ENCODE peak calls at places on chromosome 20, in seven cellular contexts. R is GM12878, H is GM12865, U is heart right ventricle, K is PC-9, Z is lower lobe of right lung, O is upper lobe of left lung. J is an unnamed sample.

GRCh38 chr20:57806975-57807374 is 97.2 kb upstream of the PMEPA1 start:
- DNase-seq in R (no peak), H (no peak), U (no peak), K (no peak), Z (no peak), O (no peak), J (no peak)

GRCh38 chr20:62980970-62981369 is 25.8 kb downstream of the BHLHE23 start:
- DNase-seq in R (no peak), H (peak), U (no peak), K (no peak), Z (no peak), O (no peak), J (no peak)

GRCh38 chr20:20085812-20086211 is 33.5 kb downstream of the CFAP61 start:
- DNase-seq in R (no peak), H (no peak), U (no peak), K (no peak), Z (no peak), O (no peak), J (no peak)

GRCh38 chr20:62063601-62063980 is 2.1 kb downstream of the TAF4 start:
- DNase-seq in R (no peak), H (no peak), U (no peak), K (no peak), Z (no peak), O (peak), J (no peak)

GRCh38 chr20:4027590-4028265 is 12.4 kb upstream of the RNF24 start:
- DNase-seq in R (no peak), H (no peak), U (no peak), K (no peak), Z (no peak), O (no peak), J (no peak)

GRCh38 chr20:36573798-36574277 is 441 bp downstream of the TGIF2 start:
- DNase-seq in R (no peak), H (peak), U (peak), K (no peak), Z (peak), O (peak), J (peak)

GRCh38 chr20:40286991-40287531 is 402.0 kb downstream of the MAFB start:
- DNase-seq in R (no peak), H (no peak), U (peak), K (peak), Z (peak), O (peak), J (no peak)

GRCh38 chr20:46709459-46710148 is at the start of gene SLC2A10:
- DNase-seq in R (no peak), H (no peak), U (peak), K (peak), Z (peak), O (peak), J (no peak)

GRCh38 chr20:61041481-61041880 is 210.6 kb upstream of the CDH4 start:
- DNase-seq in R (no peak), H (no peak), U (no peak), K (no peak), Z (no peak), O (peak), J (no peak)

GRCh38 chr20:1861347-1861987 is 33.7 kb upstream of the SIRPA start:
- DNase-seq in R (no peak), H (no peak), U (no peak), K (no peak), Z (no peak), O (no peak), J (no peak)

GRCh38 chr20:48246391-48246790 is 461.1 kb upstream of the SULF2 start:
- DNase-seq in R (no peak), H (no peak), U (no peak), K (no peak), Z (no peak), O (no peak), J (no peak)

GRCh38 chr20:53002786-53003185 is 30.6 kb downstream of the TSHZ2 start:
- DNase-seq in R (no peak), H (no peak), U (no peak), K (no peak), Z (no peak), O (no peak), J (no peak)

GRCh38 chr20:35436175-35436568 is 1.9 kb downstream of the GDF5 start:
- DNase-seq in R (no peak), H (no peak), U (no peak), K (no peak), Z (no peak), O (no peak), J (no peak)

GRCh38 chr20:24950128-24950835 is 1.2 kb downstream of the CST7 start:
- DNase-seq in R (no peak), H (no peak), U (no peak), K (no peak), Z (no peak), O (peak), J (no peak)

GRCh38 chr20:61299088-61299487 is 47.0 kb downstream of the CDH4 start:
- DNase-seq in R (no peak), H (no peak), U (no peak), K (no peak), Z (no peak), O (no peak), J (no peak)

GRCh38 chr20:38093641-38094077 is 60.1 kb downstream of the RPRD1B start:
- DNase-seq in R (no peak), H (no peak), U (no peak), K (no peak), Z (no peak), O (no peak), J (no peak)

GRCh38 chr20:62678553-62678952 is 30.1 kb upstream of the NTSR1 start:
- DNase-seq in R (no peak), H (no peak), U (no peak), K (no peak), Z (no peak), O (no peak), J (no peak)

GRCh38 chr20:40958598-40958997 is 70.0 kb upstream of the TOP1 start:
- DNase-seq in R (no peak), H (no peak), U (no peak), K (no peak), Z (no peak), O (no peak), J (no peak)

GRCh38 chr20:35283441-35284266 is 918 bp downstream of the EIF6 start:
- DNase-seq in R (no peak), H (no peak), U (no peak), K (peak), Z (no peak), O (no peak), J (no peak)

GRCh38 chr20:59560588-59561227 is 43.6 kb upstream of the PHACTR3 start:
- DNase-seq in R (no peak), H (peak), U (no peak), K (no peak), Z (no peak), O (no peak), J (no peak)

GRCh38 chr20:56373942-56374341 is 15.2 kb downstream of the FAM210B start:
- DNase-seq in R (no peak), H (peak), U (no peak), K (peak), Z (no peak), O (no peak), J (peak)

GRCh38 chr20:62066339-62066982 is 780 bp upstream of the TAF4 start:
- DNase-seq in R (no peak), H (peak), U (peak), K (peak), Z (peak), O (no peak), J (no peak)

GRCh38 chr20:12047838-12048432 is 130.2 kb downstream of the BTBD3 start:
- DNase-seq in R (no peak), H (no peak), U (no peak), K (no peak), Z (no peak), O (no peak), J (no peak)

GRCh38 chr20:36305602-36306556 is at the start of gene DLGAP4:
- DNase-seq in R (no peak), H (no peak), U (no peak), K (no peak), Z (no peak), O (peak), J (no peak)

GRCh38 chr20:13221313-13221672 is 219 bp downstream of the ISM1 start:
- DNase-seq in R (no peak), H (no peak), U (no peak), K (no peak), Z (no peak), O (no peak), J (no peak)

GRCh38 chr20:13220194-13220856 is 749 bp upstream of the ISM1 start:
- DNase-seq in R (no peak), H (no peak), U (peak), K (no peak), Z (peak), O (peak), J (no peak)

GRCh38 chr20:13222319-13222716 is 1.2 kb downstream of the ISM1 start:
- DNase-seq in R (no peak), H (no peak), U (no peak), K (no peak), Z (no peak), O (no peak), J (no peak)

GRCh38 chr20:13220857-13221297 is at the start of gene ISM1:
- DNase-seq in R (no peak), H (peak), U (peak), K (no peak), Z (peak), O (peak), J (no peak)

GRCh38 chr20:13221673-13222318 is 722 bp downstream of the ISM1 start:
- DNase-seq in R (no peak), H (peak), U (peak), K (peak), Z (peak), O (peak), J (no peak)
- TF ChIP-seq CTCF in R (no peak), H (no peak), U (no peak), K (no peak), Z (no peak), O (no peak), J (no peak)

GRCh38 chr20:21161926-21162325 is 36.0 kb downstream of the KIZ start:
- DNase-seq in R (no peak), H (no peak), U (no peak), K (no peak), Z (no peak), O (no peak), J (no peak)
- TF ChIP-seq CTCF in R (no peak), H (no peak), U (no peak), K (no peak), Z (no peak), O (no peak), J (no peak)

GRCh38 chr20:49275634-49276033 is 2.2 kb downstream of the ZNFX1 start:
- DNase-seq in R (no peak), H (no peak), U (no peak), K (peak), Z (no peak), O (no peak), J (no peak)

GRCh38 chr20:49276895-49277785 is 717 bp downstream of the ZNFX1 start:
- DNase-seq in R (no peak), H (peak), U (peak), K (no peak), Z (peak), O (peak), J (no peak)

GRCh38 chr20:49278036-49278816 is at the start of gene ZNFX1:
- DNase-seq in R (peak), H (peak), U (peak), K (peak), Z (peak), O (peak), J (peak)

GRCh38 chr20:49277786-49278035 is 146 bp downstream of the ZNFX1 start:
- DNase-seq in R (no peak), H (no peak), U (no peak), K (no peak), Z (no peak), O (no peak), J (no peak)

GRCh38 chr20:49276201-49276894 is 1.5 kb downstream of the ZNFX1 start:
- DNase-seq in R (no peak), H (peak), U (no peak), K (peak), Z (no peak), O (no peak), J (peak)
- TF ChIP-seq CTCF in R (no peak), H (no peak), U (no peak), K (no peak), Z (no peak), O (no peak), J (no peak)

DNA sequence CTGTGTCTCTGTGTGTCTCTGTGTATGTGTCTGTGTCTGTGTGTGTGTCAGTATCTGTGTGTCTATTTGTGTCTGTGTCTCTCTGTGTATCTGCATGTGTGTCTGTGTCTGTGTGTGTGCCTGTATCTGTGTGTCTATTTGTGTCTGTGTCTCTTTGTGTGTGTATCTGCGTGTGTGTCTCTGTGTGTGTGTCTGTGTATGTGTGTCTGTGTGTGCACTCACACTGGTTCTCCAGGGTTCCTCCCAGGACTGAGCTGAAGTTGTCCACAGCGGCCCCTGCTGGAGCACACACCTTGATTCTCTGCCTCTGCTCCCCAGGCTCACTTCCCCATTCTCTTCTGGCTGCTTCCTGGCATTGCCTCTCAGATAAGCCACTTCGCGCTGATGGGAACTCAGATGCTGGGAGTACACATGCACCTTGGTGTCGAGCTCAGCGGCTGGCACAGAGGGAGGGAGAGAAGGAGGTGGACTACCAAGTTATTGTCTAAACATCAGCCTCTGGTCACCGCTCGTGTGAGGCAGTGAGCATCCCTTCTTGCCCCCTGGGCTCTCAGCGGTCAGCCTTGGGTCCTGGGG is 105.0 kb upstream of the NXT1 start:
- DNase-seq in R (peak), H (peak), U (peak), K (no peak), Z (peak), O (no peak), J (peak)
- TF ChIP-seq CTCF in R (peak), H (peak), U (peak), K (peak), Z (peak), O (peak), J (peak)

GRCh38 chr20:33713865-33714367 is 6.2 kb downstream of the PXMP4 start:
- DNase-seq in R (no peak), H (no peak), U (no peak), K (no peak), Z (no peak), O (no peak), J (no peak)
- TF ChIP-seq CTCF in R (no peak), H (no peak), U (no peak), K (no peak), Z (no peak), O (no peak), J (no peak)

GRCh38 chr20:481167-481566 is 18.8 kb upstream of the TBC1D20 start:
- DNase-seq in R (no peak), H (no peak), U (no peak), K (no peak), Z (no peak), O (no peak), J (no peak)

GRCh38 chr20:478010-478948 is 15.9 kb upstream of the TBC1D20 start:
- DNase-seq in R (no peak), H (no peak), U (no peak), K (no peak), Z (no peak), O (no peak), J (no peak)

GRCh38 chr20:479487-479886 is 17.2 kb upstream of the TBC1D20 start:
- DNase-seq in R (no peak), H (no peak), U (no peak), K (no peak), Z (no peak), O (no peak), J (no peak)

GRCh38 chr20:480044-480443 is 17.7 kb upstream of the TBC1D20 start:
- DNase-seq in R (no peak), H (no peak), U (no peak), K (no peak), Z (no peak), O (no peak), J (no peak)

GRCh38 chr20:478949-479429 is 16.7 kb upstream of the TBC1D20 start:
- DNase-seq in R (no peak), H (peak), U (no peak), K (no peak), Z (no peak), O (no peak), J (no peak)
- TF ChIP-seq CTCF in R (peak), H (peak), U (peak), K (peak), Z (peak), O (peak), J (peak)